ENCODE peak calls at places on chromosomes 2 and 18, in seven cellular contexts. One of them, this sample, is unnamed.

GRCh38 chr2:112140413-112140802 is 2.2 kb downstream of the FBLN7 start:
- DNase-seq in HTR-8/SVneo: no peak
- DNase-seq in RPMI7951: no peak
- DNase-seq in foreskin keratinocyte: no peak
- DNase-seq in left kidney: peak
- DNase-seq in kidney: no peak
- DNase-seq in CD8-positive, alpha-beta memory T cell: no peak
- DNase-seq in this sample: no peak

GRCh38 chr2:110867078-110867477 is 134.7 kb downstream of the ACOXL start:
- DNase-seq in CD8-positive, alpha-beta memory T cell: no peak
- DNase-seq in RPMI7951: no peak
- DNase-seq in HTR-8/SVneo: no peak
- DNase-seq in left kidney: no peak
- DNase-seq in kidney: no peak
- DNase-seq in foreskin keratinocyte: no peak
- DNase-seq in this sample: no peak

GRCh38 chr2:183903026-183903425 is 695.3 kb upstream of the ZNF804A start:
- DNase-seq in foreskin keratinocyte: peak
- DNase-seq in RPMI7951: no peak
- DNase-seq in HTR-8/SVneo: no peak
- DNase-seq in left kidney: no peak
- DNase-seq in kidney: no peak
- DNase-seq in CD8-positive, alpha-beta memory T cell: no peak
- DNase-seq in this sample: no peak

GRCh38 chr2:238286987-238287386 is 1.4 kb downstream of the PER2 start:
- DNase-seq in foreskin keratinocyte: no peak
- DNase-seq in HTR-8/SVneo: no peak
- DNase-seq in CD8-positive, alpha-beta memory T cell: peak
- DNase-seq in kidney: peak
- DNase-seq in left kidney: no peak
- DNase-seq in RPMI7951: no peak
- DNase-seq in this sample: no peak

GRCh38 chr2:42028571-42029148 is 19.2 kb upstream of the PKDCC start:
- DNase-seq in HTR-8/SVneo: no peak
- DNase-seq in CD8-positive, alpha-beta memory T cell: no peak
- DNase-seq in RPMI7951: no peak
- DNase-seq in left kidney: peak
- DNase-seq in kidney: no peak
- DNase-seq in foreskin keratinocyte: no peak
- DNase-seq in this sample: no peak

GRCh38 chr2:174635747-174636399 is 38.3 kb upstream of the WIPF1 start:
- DNase-seq in CD8-positive, alpha-beta memory T cell: no peak
- DNase-seq in RPMI7951: no peak
- DNase-seq in foreskin keratinocyte: no peak
- DNase-seq in HTR-8/SVneo: no peak
- DNase-seq in kidney: no peak
- DNase-seq in left kidney: no peak
- DNase-seq in this sample: no peak

GRCh38 chr2:57296795-57297517 is 749.6 kb upstream of the VRK2 start:
- DNase-seq in kidney: no peak
- DNase-seq in HTR-8/SVneo: no peak
- DNase-seq in left kidney: no peak
- DNase-seq in RPMI7951: no peak
- DNase-seq in CD8-positive, alpha-beta memory T cell: no peak
- DNase-seq in foreskin keratinocyte: peak
- DNase-seq in this sample: no peak

GRCh38 chr2:180520816-180521595 is 459.4 kb upstream of the UBE2E3 start:
- DNase-seq in CD8-positive, alpha-beta memory T cell: no peak
- DNase-seq in kidney: no peak
- DNase-seq in foreskin keratinocyte: peak
- DNase-seq in HTR-8/SVneo: no peak
- DNase-seq in RPMI7951: no peak
- DNase-seq in left kidney: no peak
- DNase-seq in this sample: no peak

GRCh38 chr2:44952143-44952805 is 10.8 kb downstream of the SIX3 start:
- DNase-seq in CD8-positive, alpha-beta memory T cell: no peak
- DNase-seq in HTR-8/SVneo: no peak
- DNase-seq in RPMI7951: peak
- DNase-seq in foreskin keratinocyte: peak
- DNase-seq in left kidney: peak
- DNase-seq in kidney: peak
- DNase-seq in this sample: peak

GRCh38 chr2:15779381-15780041 is 160.8 kb upstream of the MYCN start:
- DNase-seq in RPMI7951: no peak
- DNase-seq in HTR-8/SVneo: no peak
- DNase-seq in CD8-positive, alpha-beta memory T cell: no peak
- DNase-seq in foreskin keratinocyte: no peak
- DNase-seq in kidney: no peak
- DNase-seq in left kidney: no peak
- DNase-seq in this sample: no peak

GRCh38 chr18:35174093-35174731 is 66.6 kb upstream of the ZNF397 start:
- DNase-seq in RPMI7951: no peak
- DNase-seq in left kidney: peak
- DNase-seq in HTR-8/SVneo: no peak
- DNase-seq in foreskin keratinocyte: no peak
- DNase-seq in kidney: no peak
- DNase-seq in CD8-positive, alpha-beta memory T cell: no peak
- DNase-seq in this sample: peak

GRCh38 chr2:201733544-201733943 is 35.1 kb upstream of the MPP4 start:
- DNase-seq in RPMI7951: no peak
- DNase-seq in left kidney: no peak
- DNase-seq in HTR-8/SVneo: no peak
- DNase-seq in CD8-positive, alpha-beta memory T cell: no peak
- DNase-seq in foreskin keratinocyte: peak
- DNase-seq in kidney: no peak
- DNase-seq in this sample: no peak

GRCh38 chr2:122478108-122478507 is 722.7 kb downstream of the TSN start:
- DNase-seq in RPMI7951: no peak
- DNase-seq in HTR-8/SVneo: no peak
- DNase-seq in CD8-positive, alpha-beta memory T cell: no peak
- DNase-seq in foreskin keratinocyte: no peak
- DNase-seq in left kidney: no peak
- DNase-seq in kidney: no peak
- DNase-seq in this sample: no peak

GRCh38 chr2:21042958-21043743 is 722 bp downstream of the APOB start:
- DNase-seq in HTR-8/SVneo: peak
- DNase-seq in foreskin keratinocyte: peak
- DNase-seq in left kidney: peak
- DNase-seq in kidney: peak
- DNase-seq in CD8-positive, alpha-beta memory T cell: peak
- DNase-seq in RPMI7951: peak
- DNase-seq in this sample: peak

GRCh38 chr2:240511351-240512108 is 46.3 kb downstream of the ANKMY1 start:
- DNase-seq in kidney: peak
- DNase-seq in left kidney: no peak
- DNase-seq in foreskin keratinocyte: no peak
- DNase-seq in RPMI7951: no peak
- DNase-seq in CD8-positive, alpha-beta memory T cell: no peak
- DNase-seq in HTR-8/SVneo: no peak
- DNase-seq in this sample: no peak

GRCh38 chr2:186641807-186642321 is 52.0 kb upstream of the FAM171B start:
- DNase-seq in kidney: no peak
- DNase-seq in HTR-8/SVneo: peak
- DNase-seq in RPMI7951: peak
- DNase-seq in foreskin keratinocyte: peak
- DNase-seq in CD8-positive, alpha-beta memory T cell: no peak
- DNase-seq in left kidney: peak
- DNase-seq in this sample: peak

GRCh38 chr2:9708683-9709538 is 78.1 kb upstream of the YWHAQ start:
- DNase-seq in kidney: no peak
- DNase-seq in foreskin keratinocyte: no peak
- DNase-seq in RPMI7951: peak
- DNase-seq in CD8-positive, alpha-beta memory T cell: no peak
- DNase-seq in left kidney: no peak
- DNase-seq in HTR-8/SVneo: no peak
- DNase-seq in this sample: peak

GRCh38 chr2:240389302-240389805 is 46.1 kb upstream of the GPC1 start:
- DNase-seq in left kidney: no peak
- DNase-seq in RPMI7951: no peak
- DNase-seq in kidney: peak
- DNase-seq in HTR-8/SVneo: no peak
- DNase-seq in foreskin keratinocyte: no peak
- DNase-seq in CD8-positive, alpha-beta memory T cell: peak
- DNase-seq in this sample: no peak

GRCh38 chr2:107197601-107198000 is 311.6 kb upstream of the ST6GAL2 start:
- DNase-seq in RPMI7951: peak
- DNase-seq in foreskin keratinocyte: no peak
- DNase-seq in kidney: no peak
- DNase-seq in HTR-8/SVneo: no peak
- DNase-seq in left kidney: no peak
- DNase-seq in CD8-positive, alpha-beta memory T cell: no peak
- DNase-seq in this sample: peak

GRCh38 chr2:25063876-25064660 is 22.2 kb downstream of the EFR3B start:
- DNase-seq in CD8-positive, alpha-beta memory T cell: no peak
- DNase-seq in left kidney: no peak
- DNase-seq in foreskin keratinocyte: peak
- DNase-seq in RPMI7951: no peak
- DNase-seq in kidney: no peak
- DNase-seq in HTR-8/SVneo: no peak
- DNase-seq in this sample: no peak

GRCh38 chr2:117232305-117232704 is 582.2 kb upstream of the DDX18 start:
- DNase-seq in HTR-8/SVneo: no peak
- DNase-seq in CD8-positive, alpha-beta memory T cell: no peak
- DNase-seq in left kidney: no peak
- DNase-seq in RPMI7951: no peak
- DNase-seq in foreskin keratinocyte: no peak
- DNase-seq in kidney: no peak
- DNase-seq in this sample: no peak

GRCh38 chr2:67209107-67209506 is 188.0 kb upstream of the ETAA1 start:
- DNase-seq in foreskin keratinocyte: no peak
- DNase-seq in RPMI7951: no peak
- DNase-seq in CD8-positive, alpha-beta memory T cell: no peak
- DNase-seq in HTR-8/SVneo: no peak
- DNase-seq in left kidney: peak
- DNase-seq in kidney: no peak
- DNase-seq in this sample: no peak

GRCh38 chr2:232309592-232309991 is 69.0 kb upstream of the ALPP start:
- DNase-seq in HTR-8/SVneo: no peak
- DNase-seq in RPMI7951: no peak
- DNase-seq in CD8-positive, alpha-beta memory T cell: no peak
- DNase-seq in left kidney: no peak
- DNase-seq in foreskin keratinocyte: no peak
- DNase-seq in kidney: no peak
- DNase-seq in this sample: no peak

GRCh38 chr2:23418490-23418911 is 33.5 kb downstream of the KLHL29 start:
- DNase-seq in kidney: no peak
- DNase-seq in CD8-positive, alpha-beta memory T cell: no peak
- DNase-seq in RPMI7951: no peak
- DNase-seq in left kidney: peak
- DNase-seq in foreskin keratinocyte: peak
- DNase-seq in HTR-8/SVneo: peak
- DNase-seq in this sample: no peak

GRCh38 chr2:62032096-62032495 is 126.6 kb downstream of the COMMD1 start:
- DNase-seq in kidney: no peak
- DNase-seq in left kidney: peak
- DNase-seq in CD8-positive, alpha-beta memory T cell: no peak
- DNase-seq in RPMI7951: no peak
- DNase-seq in HTR-8/SVneo: no peak
- DNase-seq in foreskin keratinocyte: peak
- DNase-seq in this sample: no peak